ENCODE peak calls at places on chromosomes 12 and 14, in six cellular contexts. M, B, F, U, S and J are unnamed samples.

GRCh38 chr12:67068773-67069450 is 200.2 kb upstream of the CAND1 start:
- DNase-seq in S (peak), B (peak), U (peak), F (no peak), M (no peak), J (no peak)

GRCh38 chr12:6450869-6451347 is 934 bp upstream of the TAPBPL start:
- DNase-seq in F (peak), S (no peak), M (no peak), B (no peak), U (no peak), J (no peak)

GRCh38 chr14:37901978-37902377 is 305.7 kb upstream of the SSTR1 start:
- DNase-seq in U (no peak), F (peak), B (peak), M (no peak), S (no peak), J (no peak)

GRCh38 chr14:61696753-61697318 is 1.5 kb downstream of the HIF1A start:
- DNase-seq in M (no peak), S (no peak), U (no peak), B (no peak), F (no peak), J (no peak)

GRCh38 chr12:21940972-21941521 is at the start of gene ABCC9:
- DNase-seq in B (peak), M (peak), S (peak), U (peak), F (peak), J (no peak)

GRCh38 chr12:4908694-4909396 is 860 bp upstream of the KCNA1 start:
- DNase-seq in M (no peak), B (peak), F (no peak), S (peak), U (peak), J (peak)

GRCh38 chr12:41967668-41968649 is 176.7 kb downstream of the GXYLT1 start:
- DNase-seq in B (no peak), U (no peak), S (no peak), M (no peak), F (no peak), J (no peak)

GRCh38 chr12:120760349-120761245 is 35.0 kb downstream of the ACADS start:
- DNase-seq in S (no peak), F (no peak), M (no peak), U (no peak), B (no peak), J (no peak)

GRCh38 chr14:68376067-68376810 is 416.6 kb downstream of the ZFP36L1 start:
- DNase-seq in F (no peak), S (no peak), B (no peak), U (no peak), M (no peak), J (no peak)

GRCh38 chr12:81722004-81722403 is 37.1 kb downstream of the PPFIA2 start:
- DNase-seq in M (no peak), S (no peak), U (no peak), F (no peak), B (peak), J (no peak)

DNA sequence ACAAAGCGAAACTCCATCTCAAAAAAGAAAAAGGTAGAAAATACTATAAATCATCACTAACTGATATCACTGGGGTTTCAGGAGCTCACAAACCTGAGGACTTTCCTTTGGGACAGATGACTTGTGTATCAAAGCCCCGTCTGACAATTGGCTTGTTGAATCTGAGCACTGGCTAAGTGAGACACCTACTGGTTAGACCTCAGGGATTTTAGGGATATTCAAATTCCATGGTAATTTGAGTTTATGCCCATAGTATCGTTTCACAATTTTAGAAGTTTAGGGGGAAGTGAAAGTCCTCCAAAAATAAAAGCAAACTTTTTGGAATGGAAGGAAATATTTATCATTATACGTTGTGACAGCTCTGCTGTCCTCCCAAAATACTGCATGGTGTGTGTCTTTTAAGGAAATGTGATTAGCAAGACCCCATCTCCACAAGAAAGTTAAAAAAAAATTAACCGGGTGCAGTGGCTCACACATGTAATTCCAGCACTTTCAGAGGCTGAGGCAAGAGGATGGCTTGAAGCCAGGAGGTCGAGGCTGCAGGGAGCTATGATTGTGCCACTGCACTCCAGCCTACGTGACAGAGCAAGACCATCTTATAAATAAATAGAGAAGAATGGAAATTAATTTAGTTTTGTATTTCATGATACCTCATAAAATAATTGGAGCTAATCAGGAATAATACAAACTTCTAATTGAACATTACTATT is 49.2 kb downstream of the FBXL14 start:
- DNase-seq in B (peak), U (no peak), F (peak), S (no peak), M (peak), J (no peak)
- TF ChIP-seq CTCF in B (peak), U (no peak), F (peak), S (no peak), M (no peak), J (peak)

DNA sequence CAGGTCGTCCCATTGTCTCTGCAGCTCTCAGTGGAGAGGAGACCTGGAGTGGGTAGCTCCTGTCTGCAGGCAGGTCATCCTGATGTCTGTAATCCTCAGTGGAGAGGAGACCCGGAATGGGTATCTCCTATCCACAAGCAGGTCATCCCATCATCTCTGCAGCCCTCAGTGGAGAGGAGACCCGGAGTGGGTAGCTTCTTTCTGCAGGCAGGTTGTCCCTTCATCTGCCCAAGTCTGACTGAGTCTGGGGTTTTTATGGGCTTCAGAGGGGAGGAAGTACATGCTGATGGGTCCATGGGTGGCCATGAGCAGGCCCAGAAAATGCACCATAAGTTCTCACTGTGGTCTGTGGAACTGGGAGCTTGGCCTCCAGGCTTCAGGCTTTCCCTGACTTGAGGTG is 28.9 kb upstream of the PAPLN start:
- DNase-seq in U (no peak), B (no peak), M (no peak), S (no peak), F (no peak), J (no peak)
- TF ChIP-seq CTCF in U (no peak), B (no peak), M (no peak), S (no peak), F (no peak), J (no peak)

GRCh38 chr14:76497550-76498484 is 121.9 kb downstream of the ESRRB start:
- DNase-seq in F (no peak), U (no peak), B (no peak), M (no peak), S (no peak), J (no peak)
- TF ChIP-seq CTCF in F (no peak), U (no peak), B (peak), M (no peak), S (peak), J (peak)

GRCh38 chr12:110742718-110743570 is at the start of gene PPP1CC:
- DNase-seq in S (peak), U (peak), F (peak), M (peak), B (peak), J (peak)
- TF ChIP-seq CTCF in S (no peak), U (no peak), F (no peak), M (no peak), B (no peak), J (no peak)

GRCh38 chr14:73785834-73786631 is 65.6 kb upstream of the PTGR2 start:
- DNase-seq in S (peak), U (no peak), B (peak), F (peak), M (peak), J (no peak)
- TF ChIP-seq CTCF in S (peak), U (no peak), B (peak), F (peak), M (peak), J (no peak)

GRCh38 chr14:102983496-102983895 is 61.0 kb downstream of the AMN start:
- DNase-seq in F (no peak), S (no peak), U (no peak), B (no peak), M (no peak), J (no peak)

GRCh38 chr14:102985665-102986064 is 63.2 kb downstream of the AMN start:
- DNase-seq in F (no peak), U (peak), M (no peak), S (no peak), B (no peak), J (no peak)

GRCh38 chr14:102984336-102985102 is 62.1 kb downstream of the AMN start:
- DNase-seq in F (no peak), U (no peak), B (no peak), M (no peak), S (no peak), J (no peak)

GRCh38 chr14:102980409-102980810 is 57.9 kb downstream of the AMN start:
- DNase-seq in M (no peak), S (no peak), U (no peak), F (no peak), B (peak), J (no peak)

GRCh38 chr14:102982852-102983470 is 60.5 kb downstream of the AMN start:
- DNase-seq in U (no peak), S (no peak), B (no peak), M (no peak), F (no peak), J (no peak)
- TF ChIP-seq CTCF in U (no peak), S (no peak), B (no peak), M (no peak), F (no peak), J (peak)

GRCh38 chr12:121955258-121956040 is 37.1 kb downstream of the CFAP251 start:
- DNase-seq in U (no peak), M (no peak), F (no peak), B (peak), S (no peak), J (no peak)
- TF ChIP-seq CTCF in U (peak), M (no peak), F (peak), B (peak), S (peak), J (peak)

GRCh38 chr12:48750215-48750614 is 33.7 kb upstream of the CCNT1 start:
- DNase-seq in M (no peak), B (peak), F (no peak), S (no peak), U (no peak), J (no peak)
- TF ChIP-seq CTCF in M (no peak), B (no peak), F (no peak), S (no peak), U (no peak), J (no peak)

GRCh38 chr12:109477185-109477962 is at the start of the genes KCTD10 and UBE3B:
- DNase-seq in F (peak), S (peak), U (peak), B (peak), M (peak), J (peak)
- TF ChIP-seq CTCF in F (no peak), S (no peak), U (no peak), B (no peak), M (peak), J (no peak)

GRCh38 chr14:100140452-100141132 is 18.9 kb downstream of the DEGS2 start:
- DNase-seq in U (no peak), S (peak), F (no peak), M (no peak), B (peak), J (no peak)
- TF ChIP-seq CTCF in U (no peak), S (peak), F (no peak), M (no peak), B (no peak), J (no peak)